ENCODE peak calls at places on chromosome 4, in four cellular contexts. One of them, this sample, is unnamed.

GRCh38 chr4:116501954-116502353 is 583.4 kb downstream of the TRAM1L1 start:
- DNase-seq in SK-N-SH: no peak
- DNase-seq in H1: no peak
- DNase-seq in K562: no peak
- DNase-seq in this sample: no peak

GRCh38 chr4:60656171-60656570 is 544.0 kb upstream of the ADGRL3 start:
- DNase-seq in H1: no peak
- DNase-seq in K562: no peak
- DNase-seq in SK-N-SH: no peak
- DNase-seq in this sample: no peak

GRCh38 chr4:143587703-143588102 is 74.2 kb downstream of the SMARCA5 start:
- DNase-seq in SK-N-SH: no peak
- DNase-seq in H1: no peak
- DNase-seq in K562: no peak
- DNase-seq in this sample: peak; percentile 10

GRCh38 chr4:93731448-93731847 is 97.1 kb upstream of the ATOH1 start:
- DNase-seq in K562: no peak
- DNase-seq in SK-N-SH: peak; percentile 7
- DNase-seq in H1: no peak
- DNase-seq in this sample: no peak

GRCh38 chr4:150119492-150119891 is 41.2 kb downstream of the DCLK2 start:
- DNase-seq in H1: no peak
- DNase-seq in SK-N-SH: no peak
- DNase-seq in K562: no peak
- DNase-seq in this sample: peak; percentile 20

GRCh38 chr4:6119507-6120020 is 80.8 kb downstream of the JAKMIP1 start:
- DNase-seq in H1: no peak
- DNase-seq in SK-N-SH: no peak
- DNase-seq in K562: no peak
- DNase-seq in this sample: no peak

GRCh38 chr4:168486961-168487820 is 6.9 kb upstream of the DDX60L start:
- DNase-seq in SK-N-SH: no peak
- DNase-seq in K562: no peak
- DNase-seq in H1: no peak
- DNase-seq in this sample: peak; percentile 58

GRCh38 chr4:153348006-153348405 is 3.5 kb downstream of the MND1 start:
- DNase-seq in K562: peak; percentile 61
- DNase-seq in H1: no peak
- DNase-seq in SK-N-SH: peak; percentile 8
- DNase-seq in this sample: no peak

GRCh38 chr4:157804986-157805385 is 367.8 kb downstream of the GASK1B start:
- DNase-seq in K562: no peak
- DNase-seq in SK-N-SH: no peak
- DNase-seq in H1: no peak
- DNase-seq in this sample: peak; percentile 3

GRCh38 chr4:145694929-145695328 is 15.0 kb downstream of the C4orf51 start:
- DNase-seq in H1: no peak
- DNase-seq in K562: no peak
- DNase-seq in SK-N-SH: no peak
- DNase-seq in this sample: no peak
- TF ChIP-seq RFX5 in H1: no peak
- TF ChIP-seq RFX5 in K562: no peak
- TF ChIP-seq RFX5 in SK-N-SH: no peak
- TF ChIP-seq RFX5 in this sample: no peak

DNA sequence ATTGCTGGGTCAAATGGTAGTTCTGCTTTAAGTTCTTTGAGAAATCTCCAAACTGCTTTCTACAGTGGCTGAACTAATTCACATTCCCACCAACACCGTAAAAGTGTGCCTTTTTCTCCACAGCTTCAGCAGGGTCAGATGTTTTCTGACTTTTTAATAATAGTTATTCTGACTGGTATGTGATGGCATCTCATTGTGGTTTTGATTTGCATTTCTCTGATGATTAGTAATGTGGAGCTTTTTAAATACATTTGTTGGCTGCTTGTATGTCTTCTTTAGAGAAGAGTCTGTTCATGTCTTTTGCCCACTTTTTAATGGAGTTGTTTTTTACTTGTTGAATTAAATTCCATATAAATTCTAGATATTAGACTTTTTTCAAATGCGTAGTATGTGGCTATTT is 257.5 kb upstream of the ANKRD50 start:
- DNase-seq in H1: no peak
- DNase-seq in SK-N-SH: no peak
- DNase-seq in K562: no peak
- DNase-seq in this sample: no peak
- TF ChIP-seq RFX5 in H1: no peak
- TF ChIP-seq RFX5 in SK-N-SH: no peak
- TF ChIP-seq RFX5 in K562: no peak
- TF ChIP-seq RFX5 in this sample: no peak

DNA sequence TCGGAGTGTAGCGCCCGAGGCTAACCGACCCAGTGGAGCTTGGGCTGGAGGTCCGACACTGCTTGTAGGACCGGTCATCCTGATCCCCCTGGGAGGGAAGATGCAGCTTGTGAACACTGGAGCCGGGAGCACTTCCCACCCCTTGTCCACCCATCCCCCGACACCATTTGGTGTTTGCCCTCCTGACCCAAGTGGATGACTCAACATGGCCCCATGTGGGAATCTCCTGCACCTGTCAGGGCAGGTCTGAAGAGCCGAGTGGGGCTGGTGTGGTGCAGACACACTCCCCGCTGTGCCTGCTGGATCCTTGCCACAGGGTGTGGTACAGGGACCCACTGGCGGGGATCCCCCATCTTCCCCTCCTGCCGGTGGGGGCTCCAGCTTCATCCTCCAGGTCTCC is 90.0 kb upstream of the AFAP1 start:
- DNase-seq in H1: no peak
- DNase-seq in SK-N-SH: no peak
- DNase-seq in K562: no peak
- DNase-seq in this sample: no peak
- TF ChIP-seq RFX5 in H1: no peak
- TF ChIP-seq RFX5 in SK-N-SH: no peak
- TF ChIP-seq RFX5 in K562: no peak
- TF ChIP-seq RFX5 in this sample: no peak

DNA sequence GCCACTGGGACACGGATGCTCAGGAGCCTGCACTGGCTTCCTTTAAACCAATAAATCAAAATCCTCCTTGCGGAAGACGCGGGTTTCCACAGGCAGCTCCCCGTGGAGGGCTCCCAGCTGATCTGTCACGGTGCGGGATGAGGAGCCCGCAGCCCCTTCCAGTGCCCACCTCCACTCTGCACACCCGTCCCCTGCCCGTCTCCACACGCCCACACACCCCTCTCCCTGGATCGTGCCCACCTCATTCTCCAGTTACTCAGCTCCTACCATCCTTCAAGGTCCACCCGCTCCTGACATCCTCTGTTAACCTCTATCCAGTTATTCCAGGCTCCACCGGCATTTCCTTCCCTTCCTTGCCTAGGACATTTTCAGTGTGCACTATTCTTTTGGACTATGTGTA is 895.9 kb downstream of the TRIML1 start:
- DNase-seq in K562: no peak
- DNase-seq in SK-N-SH: no peak
- DNase-seq in H1: no peak
- DNase-seq in this sample: no peak
- TF ChIP-seq RFX5 in K562: no peak
- TF ChIP-seq RFX5 in SK-N-SH: no peak
- TF ChIP-seq RFX5 in H1: no peak
- TF ChIP-seq RFX5 in this sample: no peak

DNA sequence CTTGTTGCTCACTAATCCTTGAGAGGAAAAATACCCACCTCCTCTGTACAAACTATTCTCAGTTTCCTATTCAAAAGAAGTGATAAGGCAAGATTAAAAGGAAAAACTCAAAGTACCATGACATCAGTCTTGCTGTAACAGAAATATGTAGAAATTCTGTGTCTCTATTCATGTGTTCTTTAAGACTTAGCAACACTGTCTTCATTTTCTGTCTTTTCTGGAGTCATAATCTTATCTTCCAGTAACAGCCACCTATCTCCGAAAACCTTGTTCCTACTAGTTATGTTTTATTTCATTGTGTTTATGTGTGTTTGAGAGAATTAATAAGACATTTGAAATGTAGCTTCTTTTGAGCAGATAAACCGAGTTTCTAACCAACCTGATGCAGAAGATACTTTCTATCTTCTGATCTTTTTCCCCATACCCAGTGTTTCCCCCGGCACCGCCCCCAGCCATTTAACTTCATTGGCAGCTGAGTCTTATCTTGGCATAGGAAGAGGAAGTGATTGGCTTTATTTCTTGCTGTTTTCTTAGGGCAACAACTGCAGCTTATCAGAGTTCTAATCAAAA is 8.1 kb downstream of the FAM241A start:
- DNase-seq in K562: peak; percentile 19
- DNase-seq in H1: no peak
- DNase-seq in SK-N-SH: no peak
- DNase-seq in this sample: no peak
- TF ChIP-seq RFX5 in K562: no peak
- TF ChIP-seq RFX5 in H1: no peak
- TF ChIP-seq RFX5 in SK-N-SH: no peak
- TF ChIP-seq RFX5 in this sample: no peak

GRCh38 chr4:18213576-18214198 is 192.1 kb upstream of the LCORL start:
- DNase-seq in SK-N-SH: no peak
- DNase-seq in H1: no peak
- DNase-seq in K562: no peak
- DNase-seq in this sample: no peak

GRCh38 chr4:18209448-18209847 is 187.9 kb upstream of the LCORL start:
- DNase-seq in SK-N-SH: no peak
- DNase-seq in K562: no peak
- DNase-seq in H1: no peak
- DNase-seq in this sample: no peak

DNA sequence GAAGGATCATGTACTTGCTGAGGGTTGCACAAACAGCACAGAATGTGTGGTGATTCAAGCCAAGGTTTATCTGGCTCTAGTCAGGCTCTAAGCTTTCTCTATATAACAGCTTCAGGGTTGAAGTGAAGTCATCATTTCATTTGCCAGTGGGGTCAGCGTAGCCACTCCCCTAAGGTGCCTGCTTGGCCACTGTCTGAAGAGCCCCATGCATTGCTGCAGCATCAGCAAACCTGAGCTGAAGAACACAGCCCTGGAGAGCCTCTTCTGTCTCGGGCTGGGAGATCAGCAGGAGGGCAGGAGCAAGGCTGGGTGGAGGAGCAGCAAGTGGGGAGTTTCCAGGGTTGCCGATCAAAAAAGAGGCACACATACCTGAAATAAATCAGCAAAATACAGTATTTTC is 193.1 kb upstream of the LCORL start:
- DNase-seq in H1: no peak
- DNase-seq in SK-N-SH: no peak
- DNase-seq in K562: no peak
- DNase-seq in this sample: no peak
- TF ChIP-seq RFX5 in H1: no peak
- TF ChIP-seq RFX5 in SK-N-SH: no peak
- TF ChIP-seq RFX5 in K562: no peak
- TF ChIP-seq RFX5 in this sample: no peak

GRCh38 chr4:56619160-56619559 is 61.9 kb downstream of the HOPX start:
- DNase-seq in SK-N-SH: peak; percentile 21
- DNase-seq in H1: no peak
- DNase-seq in K562: no peak
- DNase-seq in this sample: no peak

GRCh38 chr4:56619816-56620215 is 61.3 kb downstream of the HOPX start:
- DNase-seq in SK-N-SH: no peak
- DNase-seq in H1: no peak
- DNase-seq in K562: no peak
- DNase-seq in this sample: no peak

GRCh38 chr4:56613101-56613862 is 67.8 kb downstream of the HOPX start:
- DNase-seq in K562: no peak
- DNase-seq in SK-N-SH: no peak
- DNase-seq in H1: no peak
- DNase-seq in this sample: no peak

GRCh38 chr4:56622176-56622575 is 58.9 kb downstream of the HOPX start:
- DNase-seq in K562: no peak
- DNase-seq in SK-N-SH: no peak
- DNase-seq in H1: no peak
- DNase-seq in this sample: no peak

GRCh38 chr4:56618734-56619133 is 62.4 kb downstream of the HOPX start:
- DNase-seq in K562: no peak
- DNase-seq in H1: no peak
- DNase-seq in SK-N-SH: peak; percentile 29
- DNase-seq in this sample: no peak
- TF ChIP-seq RFX5 in K562: no peak
- TF ChIP-seq RFX5 in H1: no peak
- TF ChIP-seq RFX5 in SK-N-SH: no peak
- TF ChIP-seq RFX5 in this sample: no peak

DNA sequence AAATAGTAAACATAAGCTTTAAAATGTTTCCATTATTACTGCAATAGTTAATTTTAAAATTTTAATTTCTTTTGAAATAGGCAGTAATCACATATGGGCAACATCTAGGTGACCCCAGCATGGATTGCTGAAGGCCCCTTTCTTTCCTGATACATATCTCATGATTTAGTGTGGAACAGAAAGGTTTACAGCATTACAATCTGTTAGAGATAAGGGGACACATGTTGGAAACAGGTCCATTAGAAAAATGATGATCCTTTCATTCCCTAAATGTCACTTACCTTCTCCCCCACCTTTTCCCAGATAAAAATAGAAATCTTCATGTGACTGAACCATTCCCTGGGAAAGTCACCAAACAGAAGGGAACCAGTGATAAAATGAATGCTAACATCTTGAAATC is 90.4 kb downstream of the RASL11B start:
- DNase-seq in SK-N-SH: peak; percentile 14
- DNase-seq in K562: no peak
- DNase-seq in H1: no peak
- DNase-seq in this sample: no peak
- TF ChIP-seq RFX5 in SK-N-SH: no peak
- TF ChIP-seq RFX5 in K562: no peak
- TF ChIP-seq RFX5 in H1: no peak
- TF ChIP-seq RFX5 in this sample: no peak

DNA sequence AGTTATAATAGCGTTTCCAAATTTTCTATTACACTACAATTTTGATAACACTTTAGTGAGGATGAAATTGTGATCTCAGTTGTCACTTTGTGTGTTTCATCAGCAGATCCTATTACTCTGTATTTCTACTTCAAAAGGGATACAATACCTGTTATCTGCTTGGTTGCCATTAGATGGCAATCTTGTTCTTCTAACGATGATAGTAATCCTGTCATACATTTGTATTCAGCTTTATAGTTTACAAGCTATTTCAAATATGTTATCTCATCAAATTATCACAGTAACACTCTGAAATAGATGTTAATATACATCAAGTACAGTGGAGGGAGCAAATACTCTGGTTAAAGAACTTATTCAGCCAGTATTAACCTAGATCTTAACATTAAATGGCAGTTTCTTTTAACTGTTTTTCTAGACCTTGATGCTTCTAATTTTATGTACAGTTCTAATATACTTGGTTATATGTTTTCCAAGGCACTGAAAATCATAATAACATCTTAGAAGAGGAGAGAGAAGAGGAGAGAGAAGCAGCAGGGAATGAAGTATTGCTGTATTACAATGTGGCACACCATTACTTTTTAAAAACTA is 292.0 kb downstream of the CCSER1 start:
- DNase-seq in K562: no peak
- DNase-seq in SK-N-SH: peak; percentile 52
- DNase-seq in H1: no peak
- DNase-seq in this sample: peak; percentile 33
- TF ChIP-seq RFX5 in K562: no peak
- TF ChIP-seq RFX5 in SK-N-SH: no peak
- TF ChIP-seq RFX5 in H1: no peak
- TF ChIP-seq RFX5 in this sample: no peak